ENCODE peak calls at places on chromosomes 6 and 20, in nine cellular contexts. A is WTC11; Q is Calu3; N is fibroblast of the aortic adventitia; E is activated naive CD4-positive, alpha-beta T cell treated with anti-CD3 and anti-CD28 coated beads for 36 hours; Z is AG09309; U is Daoy; J is activated T-cell treated with anti-CD3 and anti-CD28 coated beads for 24 hours; B is T-helper 2 cell. X is an unnamed sample.

GRCh38 chr6:17298257-17298656 is 17.1 kb downstream of the RBM24 start:
- DNase-seq in E (no peak), Z (no peak), N (no peak), Q (no peak), U (no peak), B (no peak), A (no peak), J (no peak), X (no peak)

GRCh38 chr6:25010917-25011625 is 75.3 kb upstream of the RIPOR2 start:
- DNase-seq in J (no peak), N (peak; percentile 58), B (no peak), Q (no peak), E (no peak), Z (no peak), A (no peak), U (no peak), X (no peak)

GRCh38 chr6:6749791-6750434 is 161.4 kb downstream of the LY86 start:
- DNase-seq in E (peak; percentile 79), Q (peak; percentile 40), J (peak; percentile 20), Z (peak; percentile 43), U (peak; percentile 89), A (no peak), N (peak; percentile 67), B (no peak), X (peak; percentile 20)

GRCh38 chr6:85449818-85450577 is at the start of gene NT5E:
- DNase-seq in N (peak; percentile 72), E (peak; percentile 37), Z (no peak), Q (peak; percentile 86), A (peak; percentile 85), U (peak; percentile 87), J (no peak), B (peak; percentile 35), X (peak; percentile 86)

GRCh38 chr6:139342957-139343750 is 31.3 kb downstream of the CITED2 start:
- DNase-seq in A (no peak), Z (no peak), Q (peak; percentile 28), U (no peak), E (no peak), N (no peak), B (no peak), J (no peak), X (no peak)

GRCh38 chr6:81204741-81205140 is 547.7 kb downstream of the TENT5A start:
- DNase-seq in A (no peak), Q (no peak), E (no peak), B (no peak), N (peak; percentile 54), J (no peak), U (no peak), Z (peak; percentile 17), X (no peak)

GRCh38 chr6:22112490-22112889 is 184.3 kb downstream of the PRL start:
- DNase-seq in J (no peak), Q (no peak), N (peak; percentile 86), A (no peak), B (no peak), U (no peak), Z (no peak), E (no peak), X (no peak)

GRCh38 chr20:34458631-34459030 is 57.6 kb upstream of the DYNLRB1 start:
- DNase-seq in U (no peak), N (no peak), A (no peak), B (no peak), Q (no peak), J (no peak), Z (no peak), E (no peak), X (no peak)

GRCh38 chr6:113856011-113856551 is 1.1 kb upstream of the MARCKS start:
- DNase-seq in Q (peak; percentile 27), J (no peak), B (no peak), Z (no peak), A (no peak), U (peak; percentile 62), N (peak; percentile 68), E (peak; percentile 6), X (peak; percentile 23)

X was measured in nephron progenitor cell.